ENCODE peak calls at places on chromosomes 6 and 20, in six cellular contexts. X is dorsolateral prefrontal cortex; T is activated CD4-positive, alpha-beta T cell treated with anti-CD3 and anti-CD28 coated beads for 24 hours; F is AG20443; Z is NCI-H446 treated with DMSO at 0.1 percent for 48 hours; D is SHP77 treated with DMSO at 0.1 percent for 48 hours. O is an unnamed sample.

GRCh38 chr6:157937318-157937717 is 44.3 kb upstream of the SYNJ2 start:
- DNase-seq in X (no peak), F (no peak), Z (no peak), T (no peak), D (no peak), O (no peak)

GRCh38 chr6:14366880-14367279 is 249.3 kb downstream of the CD83 start:
- DNase-seq in X (no peak), Z (no peak), T (no peak), D (no peak), F (no peak), O (no peak)

GRCh38 chr6:130148181-130148580 is 74.6 kb downstream of the SAMD3 start:
- DNase-seq in F (no peak), X (no peak), Z (no peak), T (no peak), D (no peak), O (no peak)

GRCh38 chr20:13571662-13572061 is 67.1 kb downstream of the TASP1 start:
- DNase-seq in T (no peak), F (no peak), D (no peak), Z (no peak), X (no peak), O (no peak)

GRCh38 chr6:34360556-34360955 is 31.9 kb downstream of the NUDT3 start:
- DNase-seq in X (no peak), T (no peak), Z (no peak), F (peak), D (no peak), O (no peak)

GRCh38 chr6:80021591-80021990 is 17.1 kb downstream of the TTK start:
- DNase-seq in X (no peak), Z (no peak), D (no peak), T (no peak), F (no peak), O (no peak)

GRCh38 chr6:167697316-167697715 is 129.4 kb upstream of the AFDN start:
- DNase-seq in Z (peak), X (no peak), F (peak), T (no peak), D (no peak), O (no peak)

GRCh38 chr6:168335341-168335740 is 15.8 kb upstream of the DACT2 start:
- DNase-seq in F (no peak), Z (no peak), D (no peak), T (no peak), X (no peak), O (no peak)

GRCh38 chr6:146788115-146788514 is 189.3 kb downstream of the ADGB start:
- DNase-seq in X (no peak), F (no peak), T (no peak), D (no peak), Z (no peak), O (no peak)

GRCh38 chr20:1291191-1291741 is 25.2 kb downstream of the SNPH start:
- DNase-seq in X (peak), F (no peak), D (no peak), T (no peak), Z (no peak), O (no peak)

GRCh38 chr6:21331221-21331620 is 262.3 kb upstream of the SOX4 start:
- DNase-seq in T (no peak), Z (no peak), X (no peak), D (no peak), F (peak), O (no peak)

GRCh38 chr6:146489489-146489888 is 54.1 kb upstream of the RAB32 start:
- DNase-seq in Z (no peak), T (no peak), F (no peak), X (no peak), D (no peak), O (no peak)

O was measured in NCI-H460.